ENCODE peak calls at places on chromosomes 13 and 19, in four cellular contexts. One of them, this sample, is unnamed.

GRCh38 chr13:46495066-46495465 is 57.9 kb upstream of the LRCH1 start:
- DNase-seq in fibroblast of pulmonary artery: no peak
- DNase-seq in AG04450: no peak
- DNase-seq in neural progenitor cell: no peak
- DNase-seq in this sample: no peak

GRCh38 chr13:72109863-72110262 is 242.9 kb upstream of the DACH1 start:
- DNase-seq in AG04450: no peak
- DNase-seq in fibroblast of pulmonary artery: no peak
- DNase-seq in neural progenitor cell: no peak
- DNase-seq in this sample: peak

GRCh38 chr13:46041335-46041934 is 11.1 kb downstream of the ZC3H13 start:
- DNase-seq in fibroblast of pulmonary artery: peak
- DNase-seq in neural progenitor cell: no peak
- DNase-seq in AG04450: no peak
- DNase-seq in this sample: peak

GRCh38 chr13:21538753-21539152 is 65.2 kb downstream of the MICU2 start:
- DNase-seq in neural progenitor cell: no peak
- DNase-seq in fibroblast of pulmonary artery: no peak
- DNase-seq in AG04450: no peak
- DNase-seq in this sample: no peak

GRCh38 chr13:40553356-40553755 is 113.1 kb downstream of the FOXO1 start:
- DNase-seq in fibroblast of pulmonary artery: no peak
- DNase-seq in AG04450: no peak
- DNase-seq in neural progenitor cell: no peak
- DNase-seq in this sample: peak

GRCh38 chr13:99057310-99057975 is 79.6 kb upstream of the DOCK9 start:
- DNase-seq in fibroblast of pulmonary artery: peak
- DNase-seq in neural progenitor cell: no peak
- DNase-seq in AG04450: no peak
- DNase-seq in this sample: peak

GRCh38 chr19:18294467-18294864 is 13.0 kb upstream of the JUND start:
- DNase-seq in fibroblast of pulmonary artery: no peak
- DNase-seq in neural progenitor cell: peak
- DNase-seq in AG04450: no peak
- DNase-seq in this sample: no peak

GRCh38 chr13:87295636-87296035 is 375.5 kb upstream of the SLITRK5 start:
- DNase-seq in AG04450: no peak
- DNase-seq in neural progenitor cell: no peak
- DNase-seq in fibroblast of pulmonary artery: no peak
- DNase-seq in this sample: peak

GRCh38 chr13:51317262-51317661 is 22.2 kb upstream of the SERPINE3 start:
- DNase-seq in AG04450: no peak
- DNase-seq in neural progenitor cell: no peak
- DNase-seq in fibroblast of pulmonary artery: no peak
- DNase-seq in this sample: no peak

GRCh38 chr13:37870489-37870845 is 895 bp upstream of the TRPC4 start:
- DNase-seq in fibroblast of pulmonary artery: no peak
- DNase-seq in AG04450: no peak
- DNase-seq in neural progenitor cell: no peak
- DNase-seq in this sample: no peak

GRCh38 chr13:99442273-99442895 is 58.9 kb upstream of the TM9SF2 start:
- DNase-seq in neural progenitor cell: peak
- DNase-seq in AG04450: no peak
- DNase-seq in fibroblast of pulmonary artery: peak
- DNase-seq in this sample: peak

GRCh38 chr13:29454931-29455481 is 140.5 kb downstream of the SLC7A1 start:
- DNase-seq in fibroblast of pulmonary artery: no peak
- DNase-seq in neural progenitor cell: peak
- DNase-seq in AG04450: no peak
- DNase-seq in this sample: peak
- TF ChIP-seq CTCF in fibroblast of pulmonary artery: peak
- TF ChIP-seq CTCF in neural progenitor cell: peak
- TF ChIP-seq CTCF in AG04450: peak
- TF ChIP-seq CTCF in this sample: peak

GRCh38 chr19:44753619-44753931 is 5.1 kb downstream of the BCL3 start:
- DNase-seq in fibroblast of pulmonary artery: no peak
- DNase-seq in neural progenitor cell: no peak
- DNase-seq in AG04450: no peak
- DNase-seq in this sample: no peak
- H3K4me3 ChIP-seq in fibroblast of pulmonary artery: peak
- H3K4me3 ChIP-seq in neural progenitor cell: peak
- H3K4me3 ChIP-seq in AG04450: peak
- H3K4me3 ChIP-seq in this sample: peak

GRCh38 chr19:41646589-41647204 is 19.8 kb upstream of the CEACAM4 start:
- DNase-seq in fibroblast of pulmonary artery: peak
- DNase-seq in neural progenitor cell: no peak
- DNase-seq in AG04450: no peak
- DNase-seq in this sample: peak
- TF ChIP-seq CTCF in fibroblast of pulmonary artery: peak
- TF ChIP-seq CTCF in neural progenitor cell: peak
- TF ChIP-seq CTCF in AG04450: peak
- TF ChIP-seq CTCF in this sample: peak

GRCh38 chr19:13012690-13013608 is 17.7 kb downstream of the NFIX start:
- DNase-seq in neural progenitor cell: peak
- DNase-seq in AG04450: no peak
- DNase-seq in fibroblast of pulmonary artery: peak
- DNase-seq in this sample: peak
- H3K4me3 ChIP-seq in neural progenitor cell: no peak
- H3K4me3 ChIP-seq in AG04450: peak
- H3K4me3 ChIP-seq in fibroblast of pulmonary artery: peak
- H3K4me3 ChIP-seq in this sample: peak

DNA sequence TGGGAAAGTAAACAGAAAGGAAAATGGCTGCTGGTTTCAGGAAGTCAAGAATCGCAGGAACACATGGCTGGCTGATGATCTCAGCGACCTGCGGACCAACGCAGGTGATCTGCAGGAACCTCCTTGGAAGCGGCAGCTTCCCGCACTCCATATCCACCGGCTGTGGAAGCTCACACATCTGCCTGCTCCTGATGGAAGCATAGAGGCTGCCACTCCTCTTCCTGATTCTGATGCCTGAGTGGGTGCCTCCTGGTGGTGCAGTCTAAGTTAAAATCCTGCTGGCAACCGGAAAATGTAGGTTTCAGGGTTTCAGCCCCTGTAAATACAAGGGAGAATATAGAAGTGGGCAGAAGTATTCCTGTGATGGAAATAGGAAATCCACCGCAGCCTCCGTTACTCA is 75.5 kb downstream of the TNFSF13B start:
- DNase-seq in neural progenitor cell: peak
- DNase-seq in fibroblast of pulmonary artery: no peak
- DNase-seq in AG04450: no peak
- DNase-seq in this sample: no peak
- TF ChIP-seq CTCF in neural progenitor cell: peak
- TF ChIP-seq CTCF in fibroblast of pulmonary artery: no peak
- TF ChIP-seq CTCF in AG04450: no peak
- TF ChIP-seq CTCF in this sample: peak

GRCh38 chr19:21607453-21607852 is 102.1 kb downstream of the ZNF429 start:
- DNase-seq in neural progenitor cell: no peak
- DNase-seq in AG04450: no peak
- DNase-seq in fibroblast of pulmonary artery: no peak
- DNase-seq in this sample: no peak

GRCh38 chr19:21604941-21605548 is 99.6 kb downstream of the ZNF429 start:
- DNase-seq in AG04450: no peak
- DNase-seq in fibroblast of pulmonary artery: no peak
- DNase-seq in neural progenitor cell: no peak
- DNase-seq in this sample: no peak

GRCh38 chr19:21602105-21602658 is 96.8 kb downstream of the ZNF429 start:
- DNase-seq in AG04450: no peak
- DNase-seq in fibroblast of pulmonary artery: no peak
- DNase-seq in neural progenitor cell: no peak
- DNase-seq in this sample: no peak

GRCh38 chr19:21604351-21604926 is 99.0 kb downstream of the ZNF429 start:
- DNase-seq in fibroblast of pulmonary artery: no peak
- DNase-seq in AG04450: no peak
- DNase-seq in neural progenitor cell: peak
- DNase-seq in this sample: peak

GRCh38 chr19:21603431-21604153 is 98.2 kb downstream of the ZNF429 start:
- DNase-seq in fibroblast of pulmonary artery: no peak
- DNase-seq in neural progenitor cell: no peak
- DNase-seq in AG04450: no peak
- DNase-seq in this sample: no peak
- H3K4me3 ChIP-seq in fibroblast of pulmonary artery: no peak
- H3K4me3 ChIP-seq in neural progenitor cell: no peak
- H3K4me3 ChIP-seq in AG04450: no peak
- H3K4me3 ChIP-seq in this sample: no peak

GRCh38 chr13:18952225-18953016 is 229.2 kb downstream of the TUBA3C start:
- DNase-seq in AG04450: no peak
- DNase-seq in fibroblast of pulmonary artery: no peak
- DNase-seq in neural progenitor cell: no peak
- DNase-seq in this sample: no peak
- TF ChIP-seq CTCF in AG04450: no peak
- TF ChIP-seq CTCF in fibroblast of pulmonary artery: no peak
- TF ChIP-seq CTCF in neural progenitor cell: no peak
- TF ChIP-seq CTCF in this sample: no peak

GRCh38 chr19:48397263-48397635 is 3.8 kb downstream of the GRIN2D start:
- DNase-seq in AG04450: no peak
- DNase-seq in fibroblast of pulmonary artery: no peak
- DNase-seq in neural progenitor cell: no peak
- DNase-seq in this sample: no peak

GRCh38 chr19:48396871-48397176 is 3.4 kb downstream of the GRIN2D start:
- DNase-seq in fibroblast of pulmonary artery: no peak
- DNase-seq in neural progenitor cell: no peak
- DNase-seq in AG04450: no peak
- DNase-seq in this sample: no peak

GRCh38 chr19:48398329-48399235 is 5.1 kb downstream of the GRIN2D start:
- DNase-seq in neural progenitor cell: peak
- DNase-seq in AG04450: no peak
- DNase-seq in fibroblast of pulmonary artery: peak
- DNase-seq in this sample: peak

GRCh38 chr19:48396010-48396870 is 2.8 kb downstream of the GRIN2D start:
- DNase-seq in neural progenitor cell: peak
- DNase-seq in AG04450: no peak
- DNase-seq in fibroblast of pulmonary artery: no peak
- DNase-seq in this sample: no peak

GRCh38 chr19:48397636-48398328 is 4.3 kb downstream of the GRIN2D start:
- DNase-seq in AG04450: no peak
- DNase-seq in neural progenitor cell: no peak
- DNase-seq in fibroblast of pulmonary artery: no peak
- DNase-seq in this sample: no peak
- H3K4me3 ChIP-seq in AG04450: peak
- H3K4me3 ChIP-seq in neural progenitor cell: peak
- H3K4me3 ChIP-seq in fibroblast of pulmonary artery: peak
- H3K4me3 ChIP-seq in this sample: peak